ENCODE peak calls at places on chromosome 22, in six cellular contexts. P, W, Q, L, D and H are unnamed samples. For H3K9me3, the result is how much of the 10 kb centered on the place peaks cover.

GRCh38 chr22:43202326-43202725 is 15.4 kb upstream of the TTLL12 start:
- DNase-seq in W (no peak), Q (no peak), L (no peak), P (no peak), D (no peak), H (no peak)

GRCh38 chr22:45271667-45272188 is 13.0 kb upstream of the UPK3A start:
- DNase-seq in Q (no peak), L (peak), P (no peak), D (peak), W (no peak), H (peak)

GRCh38 chr22:25714739-25715138 is 27.2 kb upstream of the MYO18B start:
- DNase-seq in P (no peak), L (no peak), W (no peak), Q (no peak), D (no peak), H (no peak)

GRCh38 chr22:43706558-43707328 is 105.4 kb downstream of the EFCAB6 start:
- DNase-seq in P (no peak), W (no peak), L (no peak), D (no peak), Q (no peak), H (no peak)

GRCh38 chr22:38756631-38757463 is 1.0 kb upstream of the SUN2 start:
- DNase-seq in D (no peak), L (no peak), Q (no peak), P (no peak), W (peak), H (no peak)

GRCh38 chr22:50738649-50739227 is 734 bp downstream of the ACR start:
- DNase-seq in L (no peak), Q (no peak), P (no peak), W (no peak), D (no peak), H (peak)

GRCh38 chr22:39825661-39826102 is 67.9 kb downstream of the ENTHD1 start:
- DNase-seq in L (no peak), P (no peak), D (no peak), W (peak), Q (no peak), H (no peak)

GRCh38 chr22:38861927-38862326 is 10.1 kb downstream of the CBX6 start:
- DNase-seq in W (no peak), L (no peak), P (no peak), D (no peak), Q (no peak), H (no peak)

GRCh38 chr22:27808730-27809129 is 7.2 kb upstream of the MN1 start:
- DNase-seq in Q (no peak), D (no peak), L (no peak), W (no peak), P (no peak), H (no peak)

GRCh38 chr22:44994399-44995281 is 15.2 kb downstream of the PHF21B start:
- DNase-seq in P (no peak), W (no peak), Q (no peak), D (no peak), L (no peak), H (no peak)

GRCh38 chr22:50376064-50376747 is 33.1 kb downstream of the PPP6R2 start:
- DNase-seq in D (no peak), Q (no peak), P (no peak), W (no peak), L (no peak), H (no peak)

GRCh38 chr22:50739279-50739691 is 1.3 kb downstream of the ACR start:
- DNase-seq in L (no peak), W (no peak), Q (no peak), D (no peak), P (no peak), H (peak)

GRCh38 chr22:32539631-32540449 is 65.2 kb downstream of the FBXO7 start:
- DNase-seq in W (no peak), Q (peak), P (no peak), D (no peak), L (no peak), H (no peak)

GRCh38 chr22:17896552-17896951 is 122.3 kb upstream of the BID start:
- DNase-seq in W (no peak), P (no peak), L (peak), Q (peak), D (peak), H (no peak)

GRCh38 chr22:26903030-26903856 is 245.9 kb downstream of the MIAT start:
- DNase-seq in L (no peak), D (peak), W (peak), Q (no peak), P (peak), H (no peak)

GRCh38 chr22:23276656-23277582 is 96.6 kb downstream of the BCR start:
- DNase-seq in P (no peak), W (no peak), Q (no peak), L (no peak), D (no peak), H (no peak)
- H3K9me3 ChIP-seq in P (under half), W (under half), Q (under half), L (under half), D (under half), H (under half)

DNA sequence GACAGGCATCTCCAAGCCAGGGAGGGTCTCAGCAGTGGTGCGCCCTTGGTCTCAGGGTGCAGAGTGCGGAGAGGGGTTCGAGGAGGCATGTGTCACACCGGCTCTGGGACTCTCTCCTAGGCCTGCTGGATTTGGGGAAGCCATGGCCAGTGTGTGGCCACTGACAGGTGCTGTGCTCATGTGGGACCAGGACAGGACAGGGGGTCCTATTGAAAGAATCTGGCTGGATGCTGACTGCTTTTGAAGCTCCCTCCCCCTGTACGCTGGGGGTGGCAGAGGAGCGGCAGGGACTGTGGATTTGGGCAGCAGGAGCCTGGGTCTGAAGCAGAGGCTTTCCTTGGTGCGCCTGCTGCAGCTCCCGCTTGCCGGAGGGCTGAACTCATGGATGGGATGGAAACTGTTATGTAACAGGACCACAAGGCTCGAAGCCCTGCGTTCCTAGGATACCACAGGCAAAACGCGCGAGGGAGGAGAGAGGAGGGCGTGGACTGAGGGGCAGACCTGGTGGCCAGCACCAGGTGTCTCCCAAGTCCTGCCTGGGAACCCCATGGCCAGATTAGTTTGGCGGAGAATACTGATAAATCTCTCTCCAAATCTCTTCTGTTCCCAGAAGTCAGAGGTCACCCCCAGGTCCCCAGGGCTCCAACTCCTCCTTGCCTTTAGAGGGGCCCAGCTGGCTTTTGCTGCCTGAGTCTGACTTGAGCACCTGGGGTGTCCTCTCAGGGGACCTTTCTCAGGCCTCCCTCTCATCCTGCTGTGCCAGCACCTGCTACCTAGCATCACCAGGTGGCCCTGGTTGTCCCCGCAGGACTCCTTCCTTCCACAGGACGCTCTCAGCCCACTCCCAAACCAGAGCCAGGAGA is 13.8 kb upstream of the TEF start:
- DNase-seq in D (peak), P (no peak), W (no peak), Q (no peak), L (peak), H (peak)
- H3K4me3 ChIP-seq in D (peak), P (no peak), W (no peak), Q (no peak), L (peak), H (peak)

GRCh38 chr22:48333323-48333763 is 1494.3 kb downstream of the BRD1 start:
- DNase-seq in P (no peak), Q (no peak), L (no peak), D (no peak), W (no peak), H (no peak)
- H3K9me3 ChIP-seq in P (under half), Q (under half), L (under half), D (under half), W (under half), H (under half)

GRCh38 chr22:31105282-31105929 is 2.0 kb downstream of the SELENOM start:
- DNase-seq in L (no peak), Q (no peak), P (no peak), W (no peak), D (no peak), H (no peak)

GRCh38 chr22:31104869-31105268 is 2.5 kb downstream of the SELENOM start:
- DNase-seq in L (no peak), D (no peak), P (no peak), W (no peak), Q (no peak), H (no peak)

GRCh38 chr22:31106651-31107205 is 640 bp downstream of the SELENOM start:
- DNase-seq in Q (peak), W (no peak), L (no peak), P (no peak), D (no peak), H (no peak)

GRCh38 chr22:31107206-31108118 is at the start of gene SELENOM:
- DNase-seq in Q (peak), L (peak), D (peak), W (peak), P (peak), H (peak)

GRCh38 chr22:31106001-31106571 is 1.3 kb downstream of the SELENOM start:
- DNase-seq in W (no peak), D (no peak), L (no peak), Q (peak), P (no peak), H (no peak)
- H3K4me3 ChIP-seq in W (no peak), D (no peak), L (peak), Q (no peak), P (peak), H (peak)

GRCh38 chr22:47294222-47294532 is 531.7 kb downstream of the TBC1D22A start:
- DNase-seq in W (no peak), D (peak), P (no peak), L (no peak), Q (peak), H (peak)

GRCh38 chr22:47295226-47295901 is 532.9 kb downstream of the TBC1D22A start:
- DNase-seq in Q (no peak), D (peak), P (no peak), L (no peak), W (no peak), H (peak)

GRCh38 chr22:47295982-47296381 is 533.5 kb downstream of the TBC1D22A start:
- DNase-seq in D (no peak), Q (no peak), W (no peak), P (no peak), L (no peak), H (no peak)

GRCh38 chr22:47293368-47294221 is 531.1 kb downstream of the TBC1D22A start:
- DNase-seq in W (no peak), P (no peak), L (no peak), Q (no peak), D (peak), H (peak)

GRCh38 chr22:47294571-47294970 is 532.1 kb downstream of the TBC1D22A start:
- DNase-seq in Q (no peak), W (no peak), P (no peak), D (peak), L (no peak), H (no peak)
- H3K9me3 ChIP-seq in Q (under half), W (under half), P (under half), D (under half), L (under half), H (under half)

GRCh38 chr22:37601203-37601539 is 7.5 kb upstream of the GGA1 start:
- DNase-seq in W (no peak), Q (no peak), L (no peak), P (no peak), D (no peak), H (no peak)
- H3K4me3 ChIP-seq in W (no peak), Q (no peak), L (no peak), P (no peak), D (no peak), H (no peak)

GRCh38 chr22:49052560-49052959 is 775.1 kb downstream of the BRD1 start:
- DNase-seq in Q (no peak), W (no peak), L (no peak), D (no peak), P (no peak), H (no peak)

GRCh38 chr22:49055406-49055805 is 772.3 kb downstream of the BRD1 start:
- DNase-seq in W (no peak), D (no peak), L (no peak), P (no peak), Q (no peak), H (no peak)

GRCh38 chr22:49051491-49052022 is 776.1 kb downstream of the BRD1 start:
- DNase-seq in P (no peak), L (no peak), D (no peak), Q (no peak), W (no peak), H (no peak)

GRCh38 chr22:49052023-49052538 is 775.6 kb downstream of the BRD1 start:
- DNase-seq in W (no peak), P (no peak), D (no peak), Q (no peak), L (no peak), H (no peak)

DNA sequence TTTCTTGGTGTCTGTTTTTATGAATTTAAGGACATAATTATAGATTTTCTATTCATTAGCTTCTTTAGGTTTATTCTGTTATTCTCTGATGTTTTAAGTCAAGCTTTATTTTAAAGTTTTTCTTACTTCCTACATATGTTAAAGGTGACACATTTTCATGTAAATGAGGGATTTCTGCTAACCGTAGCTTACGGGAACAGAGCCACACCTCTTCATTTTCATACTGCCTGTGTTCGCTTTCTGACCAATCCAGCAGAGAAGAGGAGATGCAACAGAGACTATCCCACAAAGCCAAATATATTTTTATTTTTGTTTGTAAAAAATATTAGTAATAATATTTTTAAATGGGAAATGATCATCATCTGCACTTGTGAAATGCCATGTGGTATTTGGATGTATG is 774.1 kb downstream of the BRD1 start:
- DNase-seq in Q (no peak), D (no peak), L (no peak), W (no peak), P (no peak), H (no peak)
- H3K9me3 ChIP-seq in Q (under half), D (under half), L (under half), W (under half), P (under half), H (under half)

GRCh38 chr22:20814221-20814808 is 40.4 kb downstream of the SERPIND1 start:
- DNase-seq in D (no peak), W (no peak), P (no peak), Q (no peak), L (no peak), H (no peak)

GRCh38 chr22:20819471-20819870 is 39.1 kb downstream of the PI4KA start:
- DNase-seq in Q (no peak), P (no peak), L (no peak), W (no peak), D (no peak), H (no peak)

GRCh38 chr22:20815477-20816050 is 41.7 kb downstream of the SERPIND1 start:
- DNase-seq in Q (no peak), L (no peak), W (no peak), D (no peak), P (no peak), H (no peak)

GRCh38 chr22:20818471-20818870 is 40.1 kb downstream of the PI4KA start:
- DNase-seq in Q (no peak), P (no peak), D (no peak), L (no peak), W (no peak), H (no peak)

DNA sequence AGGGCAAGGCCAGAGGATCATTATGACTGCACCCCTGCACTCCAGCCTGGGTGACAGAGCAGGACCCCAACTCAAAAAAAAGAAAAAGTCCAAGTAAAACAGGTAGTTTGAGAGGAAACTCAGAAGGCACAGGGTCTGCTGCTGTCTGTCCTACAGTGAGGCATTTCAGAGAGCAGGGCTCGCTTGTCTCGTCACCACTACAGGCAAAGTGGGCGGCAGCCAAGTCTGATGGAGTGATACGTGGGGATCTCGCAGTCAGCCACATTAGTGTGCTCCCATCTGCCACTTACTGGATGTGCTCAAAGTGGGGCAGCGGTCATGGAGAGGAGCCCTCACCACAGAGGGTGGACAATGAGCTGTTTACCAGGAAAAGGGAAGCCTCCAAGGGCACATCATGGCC is 42.1 kb downstream of the PI4KA start:
- DNase-seq in L (no peak), D (no peak), P (no peak), Q (no peak), W (no peak), H (no peak)
- H3K4me3 ChIP-seq in L (no peak), D (no peak), P (no peak), Q (no peak), W (no peak), H (no peak)

DNA sequence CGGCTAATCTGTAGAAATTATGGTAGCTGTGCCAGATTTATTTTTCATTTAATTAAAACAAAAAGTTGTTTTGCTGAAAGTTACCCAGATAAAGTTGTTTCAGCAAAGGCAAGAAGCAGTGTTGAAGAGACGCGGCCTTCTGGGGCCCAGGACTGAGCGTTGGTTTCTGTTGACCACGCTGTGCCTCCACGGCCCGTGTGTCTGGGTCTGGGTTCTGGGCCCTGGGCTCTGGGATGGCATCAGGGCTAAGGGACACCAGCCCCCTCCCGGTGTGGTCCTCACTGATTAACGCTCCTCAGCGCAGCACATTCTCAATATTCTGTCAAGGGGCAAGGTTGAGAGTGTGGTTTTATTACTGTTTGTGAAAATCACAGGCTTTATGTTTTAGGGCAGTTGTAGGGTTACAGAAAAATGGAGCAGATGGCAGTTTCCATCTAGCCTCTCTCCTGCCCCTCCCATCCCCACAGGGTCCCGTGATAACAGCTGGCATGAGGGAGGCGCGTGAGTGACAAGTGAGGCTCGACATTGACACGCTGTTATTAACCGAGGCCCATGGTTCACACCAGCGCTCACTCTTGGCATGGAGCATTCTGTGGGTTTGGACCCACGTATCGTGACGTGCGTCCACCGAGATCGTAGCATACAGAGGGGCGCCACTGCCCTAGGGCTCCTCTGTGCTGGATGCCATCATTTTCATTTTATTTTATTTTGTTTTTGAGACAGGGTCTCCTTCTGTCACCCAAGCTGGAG is 1231.4 kb downstream of the BRD1 start:
- DNase-seq in L (no peak), P (no peak), Q (no peak), W (no peak), D (peak), H (no peak)
- H3K9me3 ChIP-seq in L (under half), P (under half), Q (under half), W (under half), D (under half), H (under half)